ENCODE peak calls at places on chromosomes 16 and 17, in four cellular contexts. O, R, N and F are unnamed samples.

GRCh38 chr16:78762222-78762621 is 662.8 kb downstream of the WWOX start:
- DNase-seq in O (no peak), R (no peak), N (no peak), F (no peak)

GRCh38 chr17:57945999-57946797 is 9.0 kb downstream of the CUEDC1 start:
- DNase-seq in N (peak), O (peak), R (no peak), F (peak)

GRCh38 chr17:48247038-48247437 is 139.5 kb downstream of the SNX11 start:
- DNase-seq in R (no peak), N (peak), O (no peak), F (no peak)

GRCh38 chr16:48405907-48406306 is 20.7 kb upstream of the SIAH1 start:
- DNase-seq in O (no peak), R (no peak), N (no peak), F (no peak)

GRCh38 chr17:47949197-47949759 is 7.9 kb downstream of the PNPO start:
- DNase-seq in N (peak), R (peak), O (peak), F (peak)

GRCh38 chr17:51354908-51355307 is 94.6 kb downstream of the UTP18 start:
- DNase-seq in R (no peak), O (no peak), N (no peak), F (no peak)

GRCh38 chr17:80924111-80924806 is 67.4 kb upstream of the CHMP6 start:
- DNase-seq in R (no peak), N (no peak), O (no peak), F (no peak)

GRCh38 chr16:53743149-53743566 is 39.2 kb downstream of the FTO start:
- DNase-seq in O (peak), N (peak), R (peak), F (peak)

GRCh38 chr17:5705081-5705875 is 121.0 kb upstream of the NLRP1 start:
- DNase-seq in N (peak), R (peak), O (peak), F (peak)

GRCh38 chr17:31695456-31696090 is 163.5 kb downstream of the COPRS start:
- DNase-seq in O (peak), R (no peak), N (peak), F (peak)

GRCh38 chr17:78628547-78629435 is 51.6 kb upstream of the DNAH17 start:
- DNase-seq in O (no peak), R (no peak), N (no peak), F (no peak)

GRCh38 chr16:30084816-30085159 is 6.9 kb downstream of the TBX6 start:
- DNase-seq in R (no peak), N (no peak), O (no peak), F (no peak)